ENCODE peak calls at places on chromosomes 6 and 20, in five cellular contexts. One of them, this sample, is unnamed.

GRCh38 chr6:21587925-21588811 is 5.4 kb upstream of the SOX4 start:
- DNase-seq in aorta: peak
- DNase-seq in GM12878: no peak
- DNase-seq in ovary: peak
- DNase-seq in colonic mucosa: peak
- DNase-seq in this sample: no peak

GRCh38 chr6:133132092-133132491 is 109.1 kb upstream of the EYA4 start:
- DNase-seq in aorta: no peak
- DNase-seq in GM12878: no peak
- DNase-seq in colonic mucosa: no peak
- DNase-seq in ovary: no peak
- DNase-seq in this sample: no peak

GRCh38 chr20:49608752-49609670 is 41.1 kb upstream of the PTGIS start:
- DNase-seq in aorta: peak
- DNase-seq in ovary: peak
- DNase-seq in colonic mucosa: peak
- DNase-seq in GM12878: no peak
- DNase-seq in this sample: no peak

GRCh38 chr6:107488875-107489635 is 862 bp upstream of the SOBP start:
- DNase-seq in aorta: peak
- DNase-seq in colonic mucosa: peak
- DNase-seq in GM12878: no peak
- DNase-seq in ovary: peak
- DNase-seq in this sample: no peak

GRCh38 chr20:49674383-49675352 is 39.0 kb downstream of the B4GALT5 start:
- DNase-seq in GM12878: no peak
- DNase-seq in ovary: no peak
- DNase-seq in colonic mucosa: peak
- DNase-seq in aorta: no peak
- DNase-seq in this sample: no peak

GRCh38 chr6:160082627-160083026 is 39.0 kb upstream of the SLC22A1 start:
- DNase-seq in ovary: no peak
- DNase-seq in GM12878: no peak
- DNase-seq in colonic mucosa: no peak
- DNase-seq in aorta: no peak
- DNase-seq in this sample: no peak

GRCh38 chr6:122869437-122870024 is 80.5 kb downstream of the SMPDL3A start:
- DNase-seq in colonic mucosa: peak
- DNase-seq in aorta: no peak
- DNase-seq in GM12878: no peak
- DNase-seq in ovary: no peak
- DNase-seq in this sample: peak

GRCh38 chr6:162704001-162704400 is 23.6 kb downstream of the PRKN start:
- DNase-seq in colonic mucosa: no peak
- DNase-seq in ovary: no peak
- DNase-seq in GM12878: no peak
- DNase-seq in aorta: no peak
- DNase-seq in this sample: no peak

GRCh38 chr20:9015984-9016324 is 52.9 kb upstream of the PLCB4 start:
- DNase-seq in colonic mucosa: no peak
- DNase-seq in GM12878: no peak
- DNase-seq in ovary: no peak
- DNase-seq in aorta: no peak
- DNase-seq in this sample: no peak

GRCh38 chr20:46735436-46735835 is 26.0 kb downstream of the SLC2A10 start:
- DNase-seq in GM12878: no peak
- DNase-seq in aorta: no peak
- DNase-seq in colonic mucosa: no peak
- DNase-seq in ovary: no peak
- DNase-seq in this sample: no peak

GRCh38 chr20:6660441-6660840 is 107.0 kb upstream of the BMP2 start:
- DNase-seq in GM12878: no peak
- DNase-seq in colonic mucosa: peak
- DNase-seq in ovary: no peak
- DNase-seq in aorta: no peak
- DNase-seq in this sample: no peak

GRCh38 chr6:35016417-35017221 is 124.5 kb downstream of the TCP11 start:
- DNase-seq in colonic mucosa: no peak
- DNase-seq in GM12878: no peak
- DNase-seq in ovary: peak
- DNase-seq in aorta: peak
- DNase-seq in this sample: peak

GRCh38 chr20:24588047-24588635 is 118.7 kb downstream of the SYNDIG1 start:
- DNase-seq in ovary: no peak
- DNase-seq in GM12878: no peak
- DNase-seq in colonic mucosa: no peak
- DNase-seq in aorta: no peak
- DNase-seq in this sample: no peak

GRCh38 chr6:33249732-33250625 is 21.7 kb downstream of the VPS52 start:
- DNase-seq in GM12878: no peak
- DNase-seq in aorta: peak
- DNase-seq in colonic mucosa: peak
- DNase-seq in ovary: no peak
- DNase-seq in this sample: peak

GRCh38 chr20:32028647-32029372 is 18.6 kb downstream of the CCM2L start:
- DNase-seq in aorta: no peak
- DNase-seq in colonic mucosa: no peak
- DNase-seq in ovary: no peak
- DNase-seq in GM12878: no peak
- DNase-seq in this sample: no peak

GRCh38 chr20:38658879-38659612 is 57.4 kb downstream of the ARHGAP40 start:
- DNase-seq in colonic mucosa: no peak
- DNase-seq in GM12878: no peak
- DNase-seq in aorta: no peak
- DNase-seq in ovary: no peak
- DNase-seq in this sample: no peak

GRCh38 chr6:169162968-169163903 is 90.4 kb downstream of the THBS2 start:
- DNase-seq in aorta: peak
- DNase-seq in colonic mucosa: no peak
- DNase-seq in GM12878: no peak
- DNase-seq in ovary: peak
- DNase-seq in this sample: peak

GRCh38 chr6:165804331-165805066 is 141.5 kb upstream of the PDE10A start:
- DNase-seq in GM12878: no peak
- DNase-seq in aorta: no peak
- DNase-seq in colonic mucosa: no peak
- DNase-seq in ovary: no peak
- DNase-seq in this sample: no peak

GRCh38 chr6:30689985-30690384 is 799 bp downstream of the NRM start:
- DNase-seq in aorta: peak
- DNase-seq in GM12878: no peak
- DNase-seq in ovary: no peak
- DNase-seq in colonic mucosa: no peak
- DNase-seq in this sample: no peak

GRCh38 chr6:100701728-100702127 is 179.4 kb downstream of the ASCC3 start:
- DNase-seq in GM12878: no peak
- DNase-seq in aorta: no peak
- DNase-seq in ovary: no peak
- DNase-seq in colonic mucosa: no peak
- DNase-seq in this sample: no peak

GRCh38 chr6:37624121-37624520 is 73.6 kb downstream of the MDGA1 start:
- DNase-seq in GM12878: no peak
- DNase-seq in ovary: no peak
- DNase-seq in colonic mucosa: no peak
- DNase-seq in aorta: peak
- DNase-seq in this sample: no peak

GRCh38 chr6:162177733-162178132 is 549.8 kb downstream of the PRKN start:
- DNase-seq in ovary: no peak
- DNase-seq in colonic mucosa: no peak
- DNase-seq in GM12878: no peak
- DNase-seq in aorta: no peak
- DNase-seq in this sample: peak

GRCh38 chr20:38523697-38524096 is 51.1 kb downstream of the RALGAPB start:
- DNase-seq in GM12878: no peak
- DNase-seq in aorta: no peak
- DNase-seq in ovary: no peak
- DNase-seq in colonic mucosa: no peak
- DNase-seq in this sample: peak

GRCh38 chr20:5862703-5863039 is 87.7 kb downstream of the TRMT6 start:
- DNase-seq in colonic mucosa: no peak
- DNase-seq in aorta: no peak
- DNase-seq in GM12878: no peak
- DNase-seq in ovary: no peak
- DNase-seq in this sample: no peak

GRCh38 chr6:1201547-1202200 is 110.2 kb upstream of the FOXQ1 start:
- DNase-seq in GM12878: no peak
- DNase-seq in ovary: no peak
- DNase-seq in aorta: no peak
- DNase-seq in colonic mucosa: no peak
- DNase-seq in this sample: no peak

GRCh38 chr6:117545161-117545595 is 57.1 kb downstream of the GOPC start:
- DNase-seq in ovary: no peak
- DNase-seq in colonic mucosa: no peak
- DNase-seq in GM12878: no peak
- DNase-seq in aorta: no peak
- DNase-seq in this sample: no peak

GRCh38 chr20:846894-847278 is 13.4 kb downstream of the FAM110A start:
- DNase-seq in aorta: peak
- DNase-seq in GM12878: no peak
- DNase-seq in ovary: no peak
- DNase-seq in colonic mucosa: peak
- DNase-seq in this sample: no peak

GRCh38 chr6:147837540-147837939 is 329.1 kb downstream of the SAMD5 start:
- DNase-seq in GM12878: no peak
- DNase-seq in colonic mucosa: no peak
- DNase-seq in ovary: no peak
- DNase-seq in aorta: no peak
- DNase-seq in this sample: no peak

DNA sequence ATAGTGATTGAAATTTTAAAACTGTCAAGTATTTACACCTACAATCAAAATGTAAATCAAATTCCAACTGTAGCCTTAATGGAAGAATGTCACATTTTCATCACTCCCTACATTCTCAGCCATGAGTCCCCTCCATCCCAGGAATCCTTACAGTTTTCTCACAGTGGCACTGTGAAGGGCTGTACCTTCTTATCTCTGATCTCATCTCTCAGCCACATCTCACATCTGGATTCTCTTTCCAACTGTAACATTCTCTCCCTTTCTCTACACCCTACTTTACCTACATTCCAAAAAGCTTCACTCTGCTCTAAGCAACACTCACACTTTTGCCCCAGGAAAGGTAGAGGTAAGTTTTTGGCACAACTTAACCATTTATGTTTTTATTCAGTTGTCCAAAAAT is 8.9 kb upstream of the MARCKS start:
- DNase-seq in ovary: no peak
- DNase-seq in colonic mucosa: no peak
- DNase-seq in GM12878: no peak
- DNase-seq in aorta: no peak
- DNase-seq in this sample: no peak
- H3K4me3 ChIP-seq in ovary: no peak
- H3K4me3 ChIP-seq in colonic mucosa: no peak
- H3K4me3 ChIP-seq in GM12878: no peak
- H3K4me3 ChIP-seq in aorta: no peak
- H3K4me3 ChIP-seq in this sample: no peak

DNA sequence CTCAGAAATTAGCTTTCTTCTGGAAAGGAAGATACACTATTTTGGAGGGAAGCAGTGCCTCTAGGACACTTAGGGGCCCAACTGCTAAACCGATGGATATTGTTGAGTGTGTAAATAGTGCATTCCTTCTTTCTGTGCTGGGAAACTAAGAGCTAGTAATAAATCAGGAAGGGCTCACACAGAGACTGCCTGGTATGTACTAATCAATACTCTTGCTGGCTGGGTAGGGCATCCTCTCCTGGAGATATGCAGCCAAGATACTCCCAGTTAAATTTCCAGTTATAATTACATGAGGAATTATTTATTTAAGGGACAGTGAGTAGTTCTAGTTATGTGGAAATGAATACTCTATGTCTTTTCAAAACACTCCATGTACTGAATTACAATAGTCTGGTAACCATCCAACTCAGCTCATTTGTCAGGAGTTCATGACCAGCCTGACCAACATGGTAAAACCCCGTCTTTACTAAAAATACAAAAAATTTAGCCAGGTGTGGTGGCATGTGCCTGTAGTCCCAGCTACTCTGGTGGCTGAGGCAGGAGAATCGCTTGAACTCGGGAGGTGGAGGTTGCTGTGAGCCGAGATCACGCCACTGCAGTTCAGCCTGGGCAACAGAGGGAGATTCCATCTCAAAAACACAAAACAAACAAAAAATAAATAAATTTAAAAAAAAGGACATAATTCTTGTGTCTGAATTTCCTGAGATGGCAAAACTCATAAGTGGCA is 100.0 kb downstream of the OR2B2 start:
- DNase-seq in aorta: no peak
- DNase-seq in colonic mucosa: no peak
- DNase-seq in ovary: no peak
- DNase-seq in GM12878: no peak
- DNase-seq in this sample: no peak
- H3K4me3 ChIP-seq in aorta: no peak
- H3K4me3 ChIP-seq in colonic mucosa: no peak
- H3K4me3 ChIP-seq in ovary: no peak
- H3K4me3 ChIP-seq in GM12878: peak
- H3K4me3 ChIP-seq in this sample: no peak

DNA sequence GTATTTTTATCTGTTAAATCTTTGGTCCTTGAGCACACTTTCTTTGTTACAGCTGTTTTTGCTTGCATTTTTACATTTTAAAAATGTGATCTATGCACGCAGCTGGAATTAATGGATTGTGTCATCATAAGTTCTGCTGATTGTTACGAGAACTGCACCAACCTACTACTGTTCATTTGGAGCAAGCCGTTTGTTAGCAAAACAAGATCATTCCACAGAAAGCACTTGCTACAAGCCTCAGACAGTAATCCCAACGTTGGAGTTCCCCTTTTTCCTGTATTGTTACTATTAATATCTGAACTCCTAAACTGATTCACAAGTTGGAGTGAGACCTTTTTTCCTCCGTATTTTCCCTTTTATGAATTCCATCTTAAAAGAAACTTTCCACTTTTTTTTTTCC is 3.5 kb downstream of the TENT5A start:
- DNase-seq in aorta: no peak
- DNase-seq in ovary: no peak
- DNase-seq in colonic mucosa: no peak
- DNase-seq in GM12878: no peak
- DNase-seq in this sample: no peak
- H3K4me3 ChIP-seq in aorta: peak
- H3K4me3 ChIP-seq in ovary: peak
- H3K4me3 ChIP-seq in colonic mucosa: peak
- H3K4me3 ChIP-seq in GM12878: no peak
- H3K4me3 ChIP-seq in this sample: peak

GRCh38 chr20:63534427-63534830 is 2.7 kb downstream of the PTK6 start:
- DNase-seq in GM12878: no peak
- DNase-seq in aorta: peak
- DNase-seq in colonic mucosa: no peak
- DNase-seq in ovary: no peak
- DNase-seq in this sample: no peak

GRCh38 chr20:63533388-63533787 is 3.8 kb downstream of the PTK6 start:
- DNase-seq in GM12878: no peak
- DNase-seq in colonic mucosa: peak
- DNase-seq in ovary: no peak
- DNase-seq in aorta: no peak
- DNase-seq in this sample: no peak

GRCh38 chr20:63532449-63532971 is 4.7 kb downstream of the PTK6 start:
- DNase-seq in GM12878: no peak
- DNase-seq in ovary: no peak
- DNase-seq in colonic mucosa: peak
- DNase-seq in aorta: no peak
- DNase-seq in this sample: no peak

GRCh38 chr20:63534831-63535651 is 2.1 kb downstream of the PTK6 start:
- DNase-seq in GM12878: no peak
- DNase-seq in ovary: no peak
- DNase-seq in aorta: peak
- DNase-seq in colonic mucosa: peak
- DNase-seq in this sample: no peak

GRCh38 chr20:63533871-63534393 is 3.2 kb downstream of the PTK6 start:
- DNase-seq in colonic mucosa: peak
- DNase-seq in aorta: peak
- DNase-seq in ovary: no peak
- DNase-seq in GM12878: no peak
- DNase-seq in this sample: no peak
- H3K4me3 ChIP-seq in colonic mucosa: no peak
- H3K4me3 ChIP-seq in aorta: no peak
- H3K4me3 ChIP-seq in ovary: no peak
- H3K4me3 ChIP-seq in GM12878: no peak
- H3K4me3 ChIP-seq in this sample: no peak